ENCODE peak calls at places on chromosomes 13 and 19, in five cellular contexts. B, Q, J, P and W are unnamed samples.

GRCh38 chr13:106038752-106039151 is 496.7 kb downstream of the EFNB2 start:
- DNase-seq in Q (no peak), P (no peak), J (no peak), B (peak), W (no peak)

GRCh38 chr13:106916329-106916728 is 348.4 kb upstream of the ARGLU1 start:
- DNase-seq in B (peak), P (no peak), J (no peak), Q (no peak), W (no peak)

GRCh38 chr19:30236006-30236405 is 136.2 kb upstream of the ZNF536 start:
- DNase-seq in J (no peak), P (peak), B (no peak), Q (no peak), W (no peak)

GRCh38 chr19:44807652-44808462 is 1.0 kb upstream of the BCAM start:
- DNase-seq in P (no peak), Q (no peak), J (peak), B (no peak), W (no peak)

GRCh38 chr13:45417790-45418534 is at the start of gene SLC25A30:
- DNase-seq in J (peak), P (peak), Q (peak), B (peak), W (peak)

GRCh38 chr19:54502518-54503048 is at the start of gene LAIR2:
- DNase-seq in B (no peak), Q (no peak), J (no peak), P (no peak), W (no peak)

GRCh38 chr19:47369923-47370625 is 21.0 kb downstream of the DHX34 start:
- DNase-seq in P (no peak), Q (no peak), J (no peak), B (no peak), W (no peak)

GRCh38 chr13:44739120-44739519 is 163.0 kb upstream of the TSC22D1 start:
- DNase-seq in P (no peak), B (no peak), J (no peak), Q (no peak), W (no peak)

GRCh38 chr13:79987761-79988160 is 353.2 kb downstream of the SPRY2 start:
- DNase-seq in Q (no peak), B (no peak), P (no peak), J (no peak), W (no peak)

GRCh38 chr19:41302624-41303351 is 7.2 kb upstream of the CCDC97 start:
- DNase-seq in Q (peak), J (no peak), B (no peak), P (no peak), W (peak)

GRCh38 chr19:49637865-49638350 is 2.0 kb downstream of the RRAS start:
- DNase-seq in B (peak), Q (no peak), J (peak), P (peak), W (peak)

GRCh38 chr13:48094404-48094780 is 512 bp downstream of the MED4 start:
- DNase-seq in B (no peak), Q (no peak), P (peak), J (no peak), W (no peak)

GRCh38 chr19:2330632-2331284 is 2.3 kb downstream of the SPPL2B start:
- DNase-seq in J (peak), Q (no peak), P (no peak), B (no peak), W (peak)

GRCh38 chr19:39407644-39408391 is 1.2 kb downstream of the ZFP36 start:
- DNase-seq in Q (peak), P (no peak), J (peak), B (no peak), W (peak)

GRCh38 chr13:21717817-21718216 is 46.9 kb downstream of the FGF9 start:
- DNase-seq in J (no peak), B (no peak), Q (no peak), P (no peak), W (no peak)

GRCh38 chr13:44576396-44577235 is 486 bp upstream of the TSC22D1 start:
- DNase-seq in B (no peak), J (no peak), P (peak), Q (peak), W (peak)

GRCh38 chr13:21111546-21111945 is 50.2 kb upstream of the LATS2 start:
- DNase-seq in B (no peak), Q (no peak), P (no peak), J (no peak), W (no peak)

GRCh38 chr13:71607575-71607974 is 259.4 kb downstream of the DACH1 start:
- DNase-seq in J (no peak), P (no peak), Q (no peak), B (no peak), W (no peak)

GRCh38 chr13:108609353-108609752 is 20.1 kb upstream of the MYO16 start:
- DNase-seq in B (peak), P (no peak), J (no peak), Q (no peak), W (no peak)

DNA sequence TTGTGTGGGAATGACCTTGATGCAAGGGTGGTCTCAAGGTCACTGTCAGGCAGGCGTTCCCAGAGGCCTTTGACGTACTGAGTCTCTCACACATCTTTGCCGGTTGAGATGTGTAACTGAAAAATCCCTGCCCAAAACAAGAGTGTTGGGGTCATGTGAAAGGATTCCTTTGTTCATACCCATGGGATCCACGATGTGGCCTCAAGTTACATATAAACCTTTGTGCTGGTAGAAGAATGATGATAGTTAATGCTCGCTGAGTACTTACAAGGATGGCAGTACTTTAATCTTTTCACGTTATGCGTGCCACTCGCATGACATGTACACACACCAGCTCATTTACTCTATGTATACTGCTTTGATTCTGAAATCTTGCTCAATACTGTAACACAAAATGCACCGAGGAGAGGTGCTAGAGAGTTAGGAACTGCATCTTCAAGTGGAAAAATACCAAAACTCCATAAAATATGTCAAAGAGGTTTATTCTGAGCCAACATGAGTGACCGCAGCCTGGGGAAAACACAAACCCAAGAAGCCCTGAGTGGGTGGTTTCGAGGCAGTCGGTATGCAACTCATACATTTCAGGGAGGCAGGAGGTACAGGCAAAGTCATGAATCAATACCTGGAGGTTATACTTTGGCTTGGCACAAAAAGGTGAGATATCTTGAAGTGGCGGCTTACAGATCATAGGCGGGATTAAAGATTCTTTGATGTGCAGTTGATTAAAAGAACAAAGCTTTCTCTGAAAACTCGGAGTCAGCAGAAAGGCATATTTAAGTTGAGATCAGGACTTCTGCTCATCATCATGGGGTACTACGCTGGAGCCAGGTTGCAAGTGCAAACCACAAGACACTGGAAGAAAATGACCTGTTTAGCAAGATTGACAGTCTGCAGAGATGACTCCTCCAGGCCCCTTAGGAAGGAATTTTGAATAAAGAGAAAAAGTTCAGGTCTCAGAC is 87.3 kb upstream of the ARHGEF7 start:
- DNase-seq in P (no peak), B (no peak), J (no peak), Q (no peak), W (no peak)
- H3K4me3 ChIP-seq in P (no peak), B (no peak), J (no peak), Q (no peak), W (no peak)

GRCh38 chr19:52567921-52568320 is 2.2 kb upstream of the ZNF701 start:
- DNase-seq in Q (no peak), B (no peak), P (no peak), J (no peak), W (no peak)

GRCh38 chr19:52566588-52566987 is 3.5 kb upstream of the ZNF701 start:
- DNase-seq in J (no peak), B (peak), Q (no peak), P (no peak), W (no peak)

GRCh38 chr19:52570005-52570861 is at the start of gene ZNF701:
- DNase-seq in J (peak), B (peak), P (peak), Q (peak), W (peak)

GRCh38 chr19:52566121-52566520 is 4.0 kb upstream of the ZNF701 start:
- DNase-seq in J (no peak), P (no peak), Q (no peak), B (no peak), W (no peak)
- TF ChIP-seq CTCF in J (no peak), P (no peak), Q (no peak), B (no peak), W (no peak)

GRCh38 chr19:12838893-12839656 is 760 bp downstream of the MAST1 start:
- DNase-seq in Q (no peak), P (peak), B (no peak), J (no peak), W (no peak)
- H3K4me3 ChIP-seq in Q (no peak), P (peak), B (no peak), J (no peak), W (no peak)

DNA sequence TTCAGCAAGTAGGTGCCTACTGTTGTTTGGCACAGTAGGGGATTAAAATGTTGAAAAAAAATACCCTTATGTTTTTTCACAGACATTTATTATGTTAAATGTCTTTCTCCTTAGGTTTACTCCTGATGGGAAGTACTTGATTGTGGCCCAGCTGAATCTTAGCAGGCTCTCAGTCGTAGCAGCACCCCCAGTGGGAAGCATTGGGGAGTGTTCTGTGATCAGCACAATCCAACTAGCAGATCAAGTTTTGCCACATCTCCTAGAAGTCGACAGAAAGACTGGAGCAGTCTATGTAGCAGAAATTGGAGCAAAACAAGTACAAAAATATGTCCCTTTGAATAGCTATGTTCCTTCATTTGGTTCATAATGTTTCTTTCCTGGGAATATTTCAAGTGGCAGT is 9.3 kb downstream of the NHLRC3 start:
- DNase-seq in B (no peak), J (no peak), Q (no peak), P (peak), W (no peak)
- TF ChIP-seq CTCF in B (peak), J (no peak), Q (no peak), P (peak), W (no peak)

GRCh38 chr19:18434411-18435184 is 3.3 kb downstream of the ISYNA1 start:
- DNase-seq in Q (no peak), P (no peak), J (no peak), B (no peak), W (no peak)
- H3K4me3 ChIP-seq in Q (no peak), P (peak), J (no peak), B (no peak), W (no peak)

GRCh38 chr13:27997904-27998522 is 9.5 kb upstream of the URAD start:
- DNase-seq in B (no peak), P (peak), Q (no peak), J (peak), W (no peak)
- TF ChIP-seq CTCF in B (peak), P (peak), Q (no peak), J (peak), W (no peak)

GRCh38 chr13:23321534-23322241 is 111.8 kb downstream of the SACS start:
- DNase-seq in Q (no peak), P (peak), J (no peak), B (peak), W (peak)
- H3K4me3 ChIP-seq in Q (no peak), P (no peak), J (no peak), B (peak), W (no peak)